ENCODE peak calls at places on chromosomes 12 and 14, in eight cellular contexts. M is GM23248, P is mammary epithelial cell, Y is PC-9, C is neural progenitor cell, T is H1, W is fibroblast of lung, R is K562. H is an unnamed sample.

GRCh38 chr12:92065018-92065499 is 80.6 kb downstream of the BTG1 start:
- DNase-seq in M (peak; percentile 53), P (no peak), Y (no peak), C (no peak), T (no peak), W (peak; percentile 74), R (no peak), H (peak; percentile 51)

GRCh38 chr14:101587403-101587998 is 26.2 kb downstream of the DIO3 start:
- DNase-seq in M (no peak), P (no peak), Y (no peak), C (peak; percentile 85), T (no peak), W (no peak), R (no peak), H (no peak)

GRCh38 chr14:82999802-83000201 is 1466.1 kb upstream of the SEL1L start:
- DNase-seq in M (peak; percentile 6), P (no peak), Y (no peak), C (peak; percentile 54), T (no peak), W (peak; percentile 14), R (no peak), H (no peak)

GRCh38 chr14:92677087-92677668 is 71.2 kb downstream of the LGMN start:
- DNase-seq in M (no peak), P (no peak), Y (no peak), C (no peak), T (no peak), W (no peak), R (no peak), H (no peak)

GRCh38 chr12:76927170-76927784 is 48.5 kb upstream of the CSRP2 start:
- DNase-seq in M (peak; percentile 64), P (peak; percentile 25), Y (no peak), C (peak; percentile 75), T (peak; percentile 88), W (peak; percentile 58), R (peak; percentile 38), H (no peak)

GRCh38 chr12:25236190-25236589 is 14.5 kb downstream of the KRAS start:
- DNase-seq in M (peak; percentile 65), P (no peak), Y (no peak), C (no peak), T (no peak), W (peak; percentile 18), R (no peak), H (peak; percentile 41)

GRCh38 chr14:41668346-41668745 is 61.7 kb downstream of the LRFN5 start:
- DNase-seq in M (peak; percentile 42), P (no peak), Y (no peak), C (no peak), T (no peak), W (peak; percentile 61), R (no peak), H (peak; percentile 21)

GRCh38 chr12:34405286-34406227 is 383.3 kb downstream of the ALG10 start:
- DNase-seq in M (no peak), P (no peak), Y (peak; percentile 0), C (no peak), T (peak; percentile 6), W (no peak), R (peak; percentile 1), H (no peak)

GRCh38 chr14:34344318-34344717 is 117.7 kb downstream of the SPTSSA start:
- DNase-seq in M (no peak), P (no peak), Y (no peak), C (no peak), T (no peak), W (no peak), R (no peak), H (no peak)

GRCh38 chr12:96375841-96376249 is 24.4 kb downstream of the CDK17 start:
- DNase-seq in M (no peak), P (no peak), Y (no peak), C (no peak), T (no peak), W (no peak), R (peak; percentile 20), H (no peak)

GRCh38 chr14:88864198-88864597 is 39.7 kb downstream of the TTC8 start:
- DNase-seq in M (no peak), P (no peak), Y (no peak), C (no peak), T (no peak), W (no peak), R (no peak), H (no peak)

GRCh38 chr12:11564984-11565651 is 84.4 kb upstream of the ETV6 start:
- DNase-seq in M (no peak), P (no peak), Y (no peak), C (no peak), T (no peak), W (no peak), R (no peak), H (no peak)

GRCh38 chr12:15629108-15629507 is 160.1 kb downstream of the EPS8 start:
- DNase-seq in M (peak; percentile 89), P (peak; percentile 88), Y (peak; percentile 79), C (peak; percentile 61), T (no peak), W (peak; percentile 99), R (no peak), H (peak; percentile 97)

GRCh38 chr12:15631007-15631715 is 158.0 kb downstream of the EPS8 start:
- DNase-seq in M (no peak), P (no peak), Y (no peak), C (no peak), T (no peak), W (no peak), R (no peak), H (no peak)

GRCh38 chr12:15625075-15625474 is 164.1 kb downstream of the EPS8 start:
- DNase-seq in M (no peak), P (no peak), Y (no peak), C (no peak), T (no peak), W (no peak), R (no peak), H (no peak)

GRCh38 chr12:15629761-15630160 is 159.4 kb downstream of the EPS8 start:
- DNase-seq in M (peak; percentile 62), P (peak; percentile 60), Y (no peak), C (no peak), T (no peak), W (peak; percentile 68), R (no peak), H (peak; percentile 45)

DNA sequence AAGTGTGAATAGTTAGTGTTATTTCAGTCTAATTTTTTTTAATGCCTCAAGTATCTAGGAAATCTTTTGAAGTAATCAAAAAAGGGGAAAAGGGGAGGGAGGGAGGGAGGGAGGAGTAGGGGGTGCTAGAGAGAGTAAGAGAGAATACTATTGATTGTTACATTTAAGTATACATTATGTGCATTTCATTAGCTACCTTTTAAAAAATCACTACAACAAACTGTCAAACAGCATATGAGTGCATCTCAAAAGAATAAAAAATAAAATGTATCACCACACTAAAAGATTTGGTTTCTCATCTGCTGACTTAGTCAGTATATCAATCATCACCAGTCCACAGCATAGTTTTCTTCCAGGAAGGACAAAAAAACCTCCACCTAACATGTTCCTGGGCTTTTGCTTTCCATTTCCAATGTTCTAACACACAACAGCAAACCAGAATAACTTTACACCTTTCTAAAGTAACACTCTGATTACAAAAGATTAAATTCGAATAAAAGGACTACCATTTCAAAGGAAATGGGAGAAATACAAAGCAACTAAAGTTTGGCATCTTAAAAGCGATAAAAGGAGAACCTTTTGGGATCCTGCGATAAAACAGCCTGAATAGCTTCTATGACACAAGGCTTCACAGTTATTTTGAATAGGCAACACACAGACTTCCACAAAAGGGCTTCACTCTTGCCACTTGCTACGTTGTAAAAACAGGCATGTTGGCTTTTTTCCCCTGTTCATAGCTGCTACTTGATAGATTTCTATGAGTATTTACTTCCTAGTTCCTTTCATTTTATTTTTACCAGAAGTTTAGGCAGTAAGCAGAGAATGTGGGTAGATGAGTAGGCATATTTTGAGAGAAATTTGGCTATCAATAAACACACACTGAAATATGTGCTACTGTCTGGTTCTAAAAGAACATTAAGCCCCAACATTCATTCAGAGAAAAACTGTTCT is 160.9 kb downstream of the EPS8 start:
- DNase-seq in M (peak; percentile 63), P (no peak), Y (no peak), C (no peak), T (no peak), W (peak; percentile 76), R (no peak), H (peak; percentile 65)
- H3K4me1 ChIP-seq in M (peaks cover 62% of the 10 kb centered on the region), P (peaks cover 28% of the 10 kb centered on the region), Y (peaks cover 31% of the 10 kb centered on the region), C (peaks cover 17% of the 10 kb centered on the region), T (no peaks in the 10 kb centered on the region), W (peaks cover 15% of the 10 kb centered on the region), R (no peaks in the 10 kb centered on the region), H (peaks cover 44% of the 10 kb centered on the region)

GRCh38 chr12:115078988-115079387 is 395.0 kb upstream of the TBX3 start:
- DNase-seq in M (no peak), P (no peak), Y (no peak), C (no peak), T (no peak), W (no peak), R (no peak), H (no peak)

GRCh38 chr12:115079760-115080159 is 395.8 kb upstream of the TBX3 start:
- DNase-seq in M (no peak), P (peak; percentile 13), Y (no peak), C (no peak), T (no peak), W (no peak), R (no peak), H (peak; percentile 3)

GRCh38 chr12:115078334-115078733 is 394.4 kb upstream of the TBX3 start:
- DNase-seq in M (no peak), P (no peak), Y (no peak), C (no peak), T (no peak), W (no peak), R (no peak), H (no peak)

GRCh38 chr12:115072712-115073111 is 388.7 kb upstream of the TBX3 start:
- DNase-seq in M (no peak), P (no peak), Y (no peak), C (peak; percentile 22), T (no peak), W (no peak), R (no peak), H (no peak)

DNA sequence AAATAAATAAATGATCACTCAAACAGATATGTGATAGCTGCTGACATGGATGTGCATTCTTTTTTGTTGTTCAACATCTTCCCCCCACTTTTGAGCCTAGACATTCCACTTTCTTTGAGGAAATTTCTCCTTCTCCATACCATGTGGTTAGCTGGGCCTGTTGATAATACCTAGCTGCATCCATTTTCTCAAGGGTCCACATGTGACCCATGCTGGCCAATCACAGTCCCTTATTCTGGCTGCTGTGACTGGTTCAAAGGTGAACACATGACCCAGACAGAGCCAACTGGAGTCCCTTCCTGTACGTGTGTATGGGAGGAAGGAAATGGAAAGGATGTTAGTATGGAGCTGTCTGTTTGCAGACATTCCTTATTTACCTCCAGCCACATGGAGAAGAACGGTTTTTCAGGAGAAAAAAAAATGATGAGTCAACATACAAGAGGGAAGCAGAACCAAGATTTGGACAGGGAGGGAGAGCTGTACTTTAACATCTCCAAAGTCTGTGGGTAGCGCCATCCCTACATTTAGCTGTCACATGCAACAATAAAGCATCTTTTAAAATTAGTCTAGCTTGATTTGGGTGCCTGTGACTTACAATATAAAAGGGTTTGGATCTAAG is 391.7 kb upstream of the TBX3 start:
- DNase-seq in M (no peak), P (no peak), Y (no peak), C (no peak), T (no peak), W (no peak), R (peak; percentile 39), H (no peak)
- H2AFZ ChIP-seq in M (no peak overlapping the region), P (no peak overlapping the region), Y (no peak overlapping the region), C (no peak overlapping the region), T (peak overlapping the region; percentile 49), W (no peak overlapping the region), R (no peak overlapping the region), H (no peak overlapping the region)

GRCh38 chr12:75578546-75578945 is 67.1 kb upstream of the KRR1 start:
- DNase-seq in M (no peak), P (no peak), Y (no peak), C (no peak), T (no peak), W (no peak), R (no peak), H (no peak)
- H3K4me1 ChIP-seq in M (no peaks in the 10 kb centered on the region), P (no peaks in the 10 kb centered on the region), Y (no peaks in the 10 kb centered on the region), C (peaks cover 7% of the 10 kb centered on the region), T (no peaks in the 10 kb centered on the region), W (no peaks in the 10 kb centered on the region), R (no peaks in the 10 kb centered on the region), H (no peaks in the 10 kb centered on the region)

GRCh38 chr14:51593397-51593796 is 58.3 kb upstream of the FRMD6 start:
- DNase-seq in M (no peak), P (no peak), Y (no peak), C (no peak), T (no peak), W (peak; percentile 76), R (no peak), H (no peak)
- H2AFZ ChIP-seq in M (no peak overlapping the region), P (no peak overlapping the region), Y (no peak overlapping the region), C (no peak overlapping the region), T (no peak overlapping the region), W (no peak overlapping the region), R (no peak overlapping the region), H (no peak overlapping the region)

H was measured in astrocyte.